ENCODE peak calls at places on chromosomes 11 and 22, in four cellular contexts. One of them, this sample, is unnamed.

GRCh38 chr22:17145021-17145680 is 13.9 kb downstream of the HDHD5 start:
- DNase-seq in HepG2: no peak
- DNase-seq in fibroblast of lung: no peak
- DNase-seq in H9: no peak
- DNase-seq in this sample: no peak

GRCh38 chr11:110297726-110298297 is 1.4 kb upstream of the RDX start:
- DNase-seq in HepG2: no peak
- DNase-seq in fibroblast of lung: no peak
- DNase-seq in H9: no peak
- DNase-seq in this sample: no peak

GRCh38 chr11:20156876-20157613 is 3.2 kb downstream of the DBX1 start:
- DNase-seq in HepG2: no peak
- DNase-seq in fibroblast of lung: no peak
- DNase-seq in H9: no peak
- DNase-seq in this sample: no peak

GRCh38 chr11:112795896-112796686 is 165.1 kb upstream of the NCAM1 start:
- DNase-seq in HepG2: no peak
- DNase-seq in fibroblast of lung: peak
- DNase-seq in H9: no peak
- DNase-seq in this sample: no peak

GRCh38 chr11:92340839-92341238 is 116.2 kb downstream of the FAT3 start:
- DNase-seq in HepG2: peak
- DNase-seq in fibroblast of lung: no peak
- DNase-seq in H9: peak
- DNase-seq in this sample: no peak

GRCh38 chr11:46361283-46362145 is 14.3 kb downstream of the DGKZ start:
- DNase-seq in HepG2: no peak
- DNase-seq in fibroblast of lung: peak
- DNase-seq in H9: no peak
- DNase-seq in this sample: peak

GRCh38 chr22:45216133-45217003 is 24.3 kb downstream of the KIAA0930 start:
- DNase-seq in HepG2: no peak
- DNase-seq in fibroblast of lung: peak
- DNase-seq in H9: peak
- DNase-seq in this sample: no peak

GRCh38 chr11:2800655-2801531 is 84.7 kb downstream of the CDKN1C start:
- DNase-seq in HepG2: no peak
- DNase-seq in fibroblast of lung: no peak
- DNase-seq in H9: peak
- DNase-seq in this sample: no peak

GRCh38 chr11:108679045-108679444 is 14.2 kb downstream of the DDX10 start:
- DNase-seq in HepG2: no peak
- DNase-seq in fibroblast of lung: no peak
- DNase-seq in H9: no peak
- DNase-seq in this sample: no peak

GRCh38 chr11:75697906-75698563 is 19.6 kb upstream of the MOGAT2 start:
- DNase-seq in HepG2: no peak
- DNase-seq in fibroblast of lung: peak
- DNase-seq in H9: no peak
- DNase-seq in this sample: no peak

GRCh38 chr11:75323609-75324008 is 27.9 kb downstream of the ARRB1 start:
- DNase-seq in HepG2: peak
- DNase-seq in fibroblast of lung: no peak
- DNase-seq in H9: no peak
- DNase-seq in this sample: no peak

GRCh38 chr22:33400061-33400840 is 342.1 kb upstream of the SYN3 start:
- DNase-seq in HepG2: no peak
- DNase-seq in fibroblast of lung: no peak
- DNase-seq in H9: no peak
- DNase-seq in this sample: no peak

GRCh38 chr11:81089242-81089641 is 1644.4 kb downstream of the FAM181B start:
- DNase-seq in HepG2: no peak
- DNase-seq in fibroblast of lung: no peak
- DNase-seq in H9: no peak
- DNase-seq in this sample: no peak

GRCh38 chr11:11177156-11177808 is 175.8 kb downstream of the CSNK2A3 start:
- DNase-seq in HepG2: no peak
- DNase-seq in fibroblast of lung: no peak
- DNase-seq in H9: no peak
- DNase-seq in this sample: no peak

GRCh38 chr11:26769027-26769426 is 47.2 kb upstream of the SLC5A12 start:
- DNase-seq in HepG2: no peak
- DNase-seq in fibroblast of lung: no peak
- DNase-seq in H9: no peak
- DNase-seq in this sample: no peak

GRCh38 chr11:134636071-134636470 is 224.0 kb upstream of the B3GAT1 start:
- DNase-seq in HepG2: no peak
- DNase-seq in fibroblast of lung: no peak
- DNase-seq in H9: no peak
- DNase-seq in this sample: no peak

GRCh38 chr11:6319879-6320410 is 356 bp downstream of the CAVIN3 start:
- DNase-seq in HepG2: no peak
- DNase-seq in fibroblast of lung: peak
- DNase-seq in H9: peak
- DNase-seq in this sample: no peak

GRCh38 chr11:27557223-27557622 is 50.7 kb upstream of the LIN7C start:
- DNase-seq in HepG2: no peak
- DNase-seq in fibroblast of lung: peak
- DNase-seq in H9: no peak
- DNase-seq in this sample: no peak

GRCh38 chr11:130413383-130414106 is 14.9 kb downstream of the ADAMTS8 start:
- DNase-seq in HepG2: no peak
- DNase-seq in fibroblast of lung: peak
- DNase-seq in H9: no peak
- DNase-seq in this sample: no peak

GRCh38 chr22:20229916-20230775 is 38.0 kb downstream of the RTN4R start:
- DNase-seq in HepG2: no peak
- DNase-seq in fibroblast of lung: peak
- DNase-seq in H9: no peak
- DNase-seq in this sample: no peak

GRCh38 chr11:108368134-108368533 is 99.2 kb downstream of the C11orf65 start:
- DNase-seq in HepG2: no peak
- DNase-seq in fibroblast of lung: peak
- DNase-seq in H9: no peak
- DNase-seq in this sample: no peak

GRCh38 chr11:108733479-108734116 is 68.7 kb downstream of the DDX10 start:
- DNase-seq in HepG2: no peak
- DNase-seq in fibroblast of lung: peak
- DNase-seq in H9: no peak
- DNase-seq in this sample: no peak

GRCh38 chr11:19307498-19307897 is 66.8 kb upstream of the E2F8 start:
- DNase-seq in HepG2: no peak
- DNase-seq in fibroblast of lung: no peak
- DNase-seq in H9: peak
- DNase-seq in this sample: no peak

GRCh38 chr22:29456211-29456671 is 17.9 kb downstream of the RFPL1 start:
- DNase-seq in HepG2: no peak
- DNase-seq in fibroblast of lung: peak
- DNase-seq in H9: no peak
- DNase-seq in this sample: no peak

GRCh38 chr11:131760191-131760951 is 390.0 kb downstream of the NTM start:
- DNase-seq in HepG2: no peak
- DNase-seq in fibroblast of lung: peak
- DNase-seq in H9: peak
- DNase-seq in this sample: no peak

GRCh38 chr11:45820211-45820857 is 15.4 kb downstream of the SLC35C1 start:
- DNase-seq in HepG2: no peak
- DNase-seq in fibroblast of lung: no peak
- DNase-seq in H9: no peak
- DNase-seq in this sample: no peak

GRCh38 chr22:35470903-35471321 is 69.7 kb upstream of the RASD2 start:
- DNase-seq in HepG2: peak
- DNase-seq in fibroblast of lung: peak
- DNase-seq in H9: no peak
- DNase-seq in this sample: no peak

GRCh38 chr22:20427104-20427944 is 10.3 kb downstream of the SCARF2 start:
- DNase-seq in HepG2: no peak
- DNase-seq in fibroblast of lung: no peak
- DNase-seq in H9: no peak
- DNase-seq in this sample: no peak

GRCh38 chr11:64357904-64358535 is 942 bp upstream of the RPS6KA4 start:
- DNase-seq in HepG2: peak
- DNase-seq in fibroblast of lung: peak
- DNase-seq in H9: no peak
- DNase-seq in this sample: no peak

GRCh38 chr22:29030618-29031235 is 30.9 kb downstream of the C22orf31 start:
- DNase-seq in HepG2: peak
- DNase-seq in fibroblast of lung: peak
- DNase-seq in H9: peak
- DNase-seq in this sample: no peak

GRCh38 chr11:32034149-32034548 is 56.7 kb upstream of the RCN1 start:
- DNase-seq in HepG2: no peak
- DNase-seq in fibroblast of lung: peak
- DNase-seq in H9: no peak
- DNase-seq in this sample: no peak

GRCh38 chr11:4146070-4146764 is 51.6 kb downstream of the RRM1 start:
- DNase-seq in HepG2: no peak
- DNase-seq in fibroblast of lung: no peak
- DNase-seq in H9: no peak
- DNase-seq in this sample: no peak

DNA sequence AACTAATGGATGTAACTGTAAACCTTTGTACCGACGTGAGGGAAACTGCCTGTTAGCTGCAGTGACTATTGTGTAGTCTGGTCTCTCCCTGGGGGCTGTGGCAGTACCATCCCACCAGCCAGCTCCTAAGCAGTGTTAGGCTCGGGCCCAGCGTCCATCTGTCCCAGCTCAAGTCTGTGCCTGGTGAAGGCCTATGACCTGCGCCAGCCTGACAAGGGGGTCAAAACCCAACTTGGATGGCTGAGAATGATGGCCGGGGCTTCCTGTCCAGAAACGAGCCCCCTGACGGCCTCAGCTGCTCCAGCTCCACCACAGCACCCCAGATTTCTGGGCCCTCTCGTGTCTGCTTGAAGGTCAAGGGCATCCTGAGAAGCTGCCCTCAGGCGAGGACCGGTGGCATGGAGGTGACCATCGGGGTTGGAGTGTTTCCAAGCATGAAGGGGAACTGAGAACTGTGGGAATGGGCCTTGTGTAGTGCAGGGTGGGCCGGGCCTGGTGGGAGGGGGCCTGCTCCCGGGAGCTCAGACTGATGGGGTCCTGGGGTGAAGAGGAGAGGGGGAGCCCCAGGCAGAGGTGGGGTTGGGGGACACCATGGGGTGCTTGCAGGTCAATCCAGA is 14.3 kb upstream of the SPI1 start:
- DNase-seq in HepG2: no peak
- DNase-seq in fibroblast of lung: no peak
- DNase-seq in H9: no peak
- DNase-seq in this sample: no peak
- H2AFZ ChIP-seq in HepG2: no peak
- H2AFZ ChIP-seq in fibroblast of lung: no peak
- H2AFZ ChIP-seq in H9: no peak
- H2AFZ ChIP-seq in this sample: no peak

GRCh38 chr11:118609380-118610219 is 2.2 kb downstream of the PHLDB1 start:
- DNase-seq in HepG2: no peak
- DNase-seq in fibroblast of lung: peak
- DNase-seq in H9: no peak
- DNase-seq in this sample: no peak

GRCh38 chr11:118612378-118612777 is 5.0 kb downstream of the PHLDB1 start:
- DNase-seq in HepG2: no peak
- DNase-seq in fibroblast of lung: peak
- DNase-seq in H9: peak
- DNase-seq in this sample: no peak

GRCh38 chr11:118608268-118609214 is 1.1 kb downstream of the PHLDB1 start:
- DNase-seq in HepG2: no peak
- DNase-seq in fibroblast of lung: peak
- DNase-seq in H9: no peak
- DNase-seq in this sample: peak

GRCh38 chr11:118610220-118610772 is 2.9 kb downstream of the PHLDB1 start:
- DNase-seq in HepG2: no peak
- DNase-seq in fibroblast of lung: no peak
- DNase-seq in H9: no peak
- DNase-seq in this sample: no peak

GRCh38 chr11:118610773-118611432 is 3.5 kb downstream of the PHLDB1 start:
- DNase-seq in HepG2: peak
- DNase-seq in fibroblast of lung: peak
- DNase-seq in H9: peak
- DNase-seq in this sample: peak
- H2AFZ ChIP-seq in HepG2: no peak
- H2AFZ ChIP-seq in fibroblast of lung: no peak
- H2AFZ ChIP-seq in H9: no peak
- H2AFZ ChIP-seq in this sample: no peak

GRCh38 chr11:77442394-77443053 is 31.4 kb downstream of the PAK1 start:
- DNase-seq in HepG2: no peak
- DNase-seq in fibroblast of lung: no peak
- DNase-seq in H9: no peak
- DNase-seq in this sample: no peak
- H2AFZ ChIP-seq in HepG2: no peak
- H2AFZ ChIP-seq in fibroblast of lung: no peak
- H2AFZ ChIP-seq in H9: no peak
- H2AFZ ChIP-seq in this sample: no peak

GRCh38 chr11:66288138-66288865 is 641 bp downstream of the YIF1A start:
- DNase-seq in HepG2: peak
- DNase-seq in fibroblast of lung: no peak
- DNase-seq in H9: no peak
- DNase-seq in this sample: no peak

GRCh38 chr11:66291303-66291705 is 390 bp upstream of the TMEM151A start:
- DNase-seq in HepG2: no peak
- DNase-seq in fibroblast of lung: no peak
- DNase-seq in H9: no peak
- DNase-seq in this sample: no peak

GRCh38 chr11:66288866-66289547 is at the start of gene YIF1A:
- DNase-seq in HepG2: peak
- DNase-seq in fibroblast of lung: peak
- DNase-seq in H9: peak
- DNase-seq in this sample: peak

GRCh38 chr11:66290332-66290629 is 1.3 kb upstream of the YIF1A start:
- DNase-seq in HepG2: no peak
- DNase-seq in fibroblast of lung: no peak
- DNase-seq in H9: no peak
- DNase-seq in this sample: no peak

DNA sequence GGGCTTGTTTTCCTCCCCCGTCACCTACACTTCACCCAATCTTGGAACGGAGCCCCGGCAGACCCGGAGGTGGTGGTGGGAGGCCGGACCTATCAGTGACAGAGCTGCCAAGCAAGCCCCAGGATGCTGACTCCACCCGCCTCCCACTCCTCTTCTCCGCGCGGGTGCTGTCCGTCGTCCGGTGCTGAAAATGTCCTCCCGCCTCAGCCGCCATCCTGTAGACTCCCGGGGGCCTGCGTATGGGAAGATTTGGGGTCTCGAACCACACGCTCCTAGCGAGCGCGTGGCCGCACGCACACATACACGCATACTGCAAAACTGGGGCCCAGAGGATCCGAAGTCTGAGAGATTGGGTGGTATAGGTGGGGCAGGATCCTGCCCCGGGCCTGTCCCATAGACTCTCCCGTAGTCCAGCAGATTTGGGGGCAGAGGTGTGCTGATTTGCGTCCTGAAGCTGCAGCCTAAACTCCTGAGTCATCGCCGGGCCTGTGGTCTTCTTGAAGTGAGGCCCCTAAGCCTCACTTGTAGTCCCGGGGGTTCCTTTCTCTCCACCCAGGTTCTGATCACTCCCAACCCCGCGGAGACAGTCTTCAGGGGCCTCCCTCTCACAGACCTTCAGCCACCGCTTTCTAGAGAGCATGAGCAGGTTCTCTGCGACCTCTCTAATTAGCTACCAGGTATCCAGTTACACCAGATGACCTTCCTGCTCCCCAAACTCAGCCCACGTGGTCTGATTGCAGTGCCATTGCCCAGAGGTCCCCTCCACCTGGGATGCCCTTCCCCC is 797 bp upstream of the YIF1A start:
- DNase-seq in HepG2: no peak
- DNase-seq in fibroblast of lung: no peak
- DNase-seq in H9: peak
- DNase-seq in this sample: peak
- H2AFZ ChIP-seq in HepG2: no peak
- H2AFZ ChIP-seq in fibroblast of lung: peak
- H2AFZ ChIP-seq in H9: no peak
- H2AFZ ChIP-seq in this sample: peak